ENCODE peak calls at places on chromosome 13, in seven cellular contexts. N is K562; T is HepG2; R is stimulated activated naive CD8-positive, alpha-beta T cell treated with anti-CD3 and anti-CD28 coated beads, Interleukin-15, amount 100 ng/mL, for 72 hours; C is activated T-helper 17 cell treated with anti-CD3 and anti-CD28 coated beads, Interleukin-2, amount 50 U/mL, for 72 hours; K is activated CD8-positive, alpha-beta memory T cell treated with anti-CD3 and anti-CD28 coated beads, Interleukin-2, amount 10 ng/mL, durations not matched to agents 7 days and 5 days; Y is heart right ventricle. H is an unnamed sample.

GRCh38 chr13:109155301-109155761 is 525.9 kb downstream of the MYO16 start:
- ATAC-seq in N (no peak), Y (no peak), K (no peak), R (no peak), C (no peak), T (no peak), H (no peak)

GRCh38 chr13:30737511-30738342 is 2.4 kb downstream of the ALOX5AP start:
- ATAC-seq in C (no peak), T (no peak), Y (peak; percentile 49), R (no peak), N (no peak), K (peak; percentile 8), H (peak; percentile 30)

GRCh38 chr13:41973247-41973741 is 12.4 kb upstream of the VWA8 start:
- ATAC-seq in C (no peak), Y (peak; percentile 88), R (no peak), T (peak; percentile 92), K (no peak), N (peak; percentile 27), H (no peak)

GRCh38 chr13:33312150-33312908 is 26.8 kb upstream of the STARD13 start:
- ATAC-seq in C (no peak), K (no peak), R (no peak), T (no peak), N (no peak), Y (peak; percentile 58), H (no peak)

GRCh38 chr13:28679628-28680027 is 20.7 kb downstream of the POMP start:
- ATAC-seq in Y (no peak), K (no peak), T (peak; percentile 59), N (peak; percentile 71), R (no peak), C (no peak), H (no peak)

GRCh38 chr13:29835280-29836061 is 14.9 kb downstream of the UBL3 start:
- ATAC-seq in T (no peak), R (no peak), C (no peak), N (no peak), K (no peak), Y (no peak), H (no peak)

GRCh38 chr13:23709521-23709920 is 139.3 kb downstream of the TNFRSF19 start:
- ATAC-seq in R (no peak), C (no peak), T (no peak), N (no peak), Y (peak; percentile 89), K (no peak), H (no peak)

GRCh38 chr13:111973186-111974064 is 93.5 kb upstream of the SOX1 start:
- ATAC-seq in K (no peak), N (no peak), R (no peak), Y (no peak), C (no peak), T (no peak), H (no peak)

GRCh38 chr13:83752141-83752540 is 130.1 kb downstream of the SLITRK1 start:
- ATAC-seq in N (no peak), T (no peak), Y (no peak), R (no peak), K (no peak), C (no peak), H (no peak)

GRCh38 chr13:48712141-48712540 is 58.4 kb downstream of the CYSLTR2 start:
- ATAC-seq in C (no peak), K (no peak), R (no peak), T (no peak), N (no peak), Y (no peak), H (no peak)

GRCh38 chr13:110677731-110678545 is 28.0 kb downstream of the CARS2 start:
- ATAC-seq in T (no peak), C (peak; percentile 60), Y (no peak), R (peak; percentile 54), N (no peak), K (no peak), H (no peak)

GRCh38 chr13:32048816-32049215 is 17.2 kb downstream of the FRY start:
- ATAC-seq in Y (no peak), K (no peak), R (no peak), T (peak; percentile 27), N (no peak), C (peak; percentile 57), H (no peak)

H was measured in esophagus mucosa.